ENCODE peak calls at places on chromosomes 6 and 20, in ten cellular contexts. L is A673; Z is NCI-H2081; J is dermis blood vessel endothelial cell; X is CD8-positive, alpha-beta T cell; T is ELR; C is naive thymus-derived CD8-positive, alpha-beta T cell; Y is stimulated activated CD4-positive, alpha-beta T cell treated with anti-CD3 and anti-CD28 coated beads, Interleukin-15, amount 100 ng/mL, for 24 hours; O is stimulated activated CD8-positive, alpha-beta memory T cell treated with anti-CD3 and anti-CD28 coated beads, Interleukin-12 subunit alpha, Interleukin-12 subunit beta, amount 100 ng/mL, for 1 hour; D is activated T-cell treated with anti-CD3 and anti-CD28 coated beads for 1 hour. E is an unnamed sample.

GRCh38 chr6:144064402-144064830 is 31.0 kb downstream of the SF3B5 start:
- DNase-seq in T (peak), J (peak), D (peak), Z (no peak), Y (peak), O (peak), L (peak), C (peak), X (peak), E (no peak)

GRCh38 chr6:33700391-33701050 is 11.0 kb downstream of the UQCC2 start:
- DNase-seq in J (peak), O (peak), C (peak), D (peak), X (peak), T (peak), L (peak), Y (peak), Z (peak), E (no peak)

GRCh38 chr6:134240664-134241431 is 77.1 kb downstream of the SGK1 start:
- DNase-seq in D (peak), C (peak), Y (peak), T (no peak), O (peak), Z (no peak), X (peak), J (no peak), L (no peak), E (peak)

GRCh38 chr20:8082999-8083398 is 49.1 kb upstream of the PLCB1 start:
- DNase-seq in C (no peak), O (no peak), T (no peak), D (no peak), Z (no peak), X (no peak), J (no peak), Y (no peak), L (no peak), E (no peak)

GRCh38 chr20:52433326-52434040 is 241.9 kb upstream of the ZFP64 start:
- DNase-seq in X (no peak), C (no peak), L (no peak), O (no peak), J (no peak), Y (no peak), Z (no peak), D (no peak), T (no peak), E (no peak)

GRCh38 chr6:13573255-13573654 is 1.1 kb upstream of the SIRT5 start:
- DNase-seq in Z (no peak), X (no peak), O (no peak), C (no peak), L (no peak), Y (no peak), J (no peak), T (no peak), D (no peak), E (no peak)

GRCh38 chr6:35776364-35777215 is at the start of gene CLPSL2:
- DNase-seq in T (peak), Y (peak), L (no peak), J (no peak), Z (peak), D (no peak), O (no peak), C (no peak), X (no peak), E (no peak)

GRCh38 chr6:35014341-35014740 is 125.3 kb downstream of the ANKS1A start:
- DNase-seq in T (no peak), X (no peak), L (peak), J (no peak), D (no peak), Z (no peak), Y (no peak), C (no peak), O (no peak), E (no peak)

GRCh38 chr6:166478782-166479592 is 96.2 kb upstream of the MPC1 start:
- DNase-seq in T (no peak), J (no peak), L (no peak), D (no peak), O (no peak), Z (no peak), X (no peak), C (no peak), Y (no peak), E (no peak)

GRCh38 chr6:109345986-109346385 is 36.3 kb downstream of the CD164 start:
- DNase-seq in O (no peak), Z (no peak), Y (no peak), L (no peak), T (no peak), J (no peak), D (no peak), C (no peak), X (no peak), E (no peak)

GRCh38 chr6:32047084-32047478 is 8.9 kb downstream of the CYP21A2 start:
- DNase-seq in T (peak), X (no peak), O (no peak), C (no peak), Z (no peak), D (no peak), L (no peak), Y (no peak), J (peak), E (no peak)

GRCh38 chr6:127618729-127619128 is 41.8 kb downstream of the C6orf58 start:
- DNase-seq in T (peak), X (no peak), D (no peak), L (no peak), Z (no peak), O (no peak), Y (no peak), J (no peak), C (no peak), E (no peak)

GRCh38 chr6:144449911-144450690 is 165.0 kb downstream of the UTRN start:
- DNase-seq in C (no peak), L (no peak), J (no peak), Z (no peak), Y (no peak), T (no peak), X (no peak), O (no peak), D (no peak), E (no peak)

E was measured in CMK.